ENCODE peak calls at places on chromosomes 3 and 15, in four cellular contexts. Z, V, B and M are unnamed samples.

GRCh38 chr3:136678981-136679380 is 73.2 kb downstream of the STAG1 start:
- DNase-seq in Z (no peak), V (no peak), B (no peak), M (no peak)

GRCh38 chr3:46717447-46718231 is at the start of gene PRSS50:
- DNase-seq in Z (peak), V (no peak), B (no peak), M (no peak)

GRCh38 chr3:10702961-10703740 is 112.9 kb upstream of the SLC6A11 start:
- DNase-seq in Z (peak), V (no peak), B (no peak), M (peak)

GRCh38 chr3:43102773-43103480 is 3.0 kb downstream of the POMGNT2 start:
- DNase-seq in Z (no peak), V (no peak), B (no peak), M (no peak)

GRCh38 chr15:42329161-42329560 is 30.1 kb upstream of the CAPN3 start:
- DNase-seq in Z (no peak), V (no peak), B (no peak), M (no peak)

GRCh38 chr3:173066044-173066679 is 74.9 kb downstream of the SPATA16 start:
- DNase-seq in Z (no peak), V (no peak), B (no peak), M (no peak)

GRCh38 chr3:44880284-44880683 is 5.9 kb downstream of the TGM4 start:
- DNase-seq in Z (no peak), V (no peak), B (no peak), M (no peak)

GRCh38 chr3:6526321-6526720 is 334.6 kb upstream of the GRM7 start:
- DNase-seq in Z (no peak), V (no peak), B (no peak), M (no peak)

GRCh38 chr3:61452536-61452991 is 108.8 kb upstream of the PTPRG start:
- DNase-seq in Z (no peak), V (no peak), B (no peak), M (no peak)